ENCODE peak calls at places on chromosomes 6 and 20, in nine cellular contexts. V is ovary, Z is tibial nerve, Q is uterus, U is transverse colon, I is GM12878, W is heart left ventricle, P is A549, F is body of pancreas. T is an unnamed sample.
A peak's percentile ranks its signal among the peaks of the same experiment; 100 is the strongest.

GRCh38 chr6:29762781-29763214 is 39.6 kb downstream of the HLA-F start:
- DNase-seq in Z (no peak), P (no peak), F (no peak), I (no peak), W (no peak), V (no peak), U (no peak), Q (no peak), T (no peak)

GRCh38 chr20:48945840-48946514 is 24.5 kb downstream of the ARFGEF2 start:
- DNase-seq in Z (no peak), W (no peak), V (no peak), U (peak; percentile 88), P (peak; percentile 33), F (peak; percentile 54), Q (no peak), I (no peak), T (peak; percentile 66)

GRCh38 chr20:63857751-63858392 is 3.4 kb upstream of the ABHD16B start:
- DNase-seq in W (peak; percentile 66), V (peak; percentile 81), U (no peak), P (no peak), Z (no peak), I (no peak), F (no peak), Q (no peak), T (peak; percentile 78)

GRCh38 chr20:14673164-14673563 is 335.8 kb upstream of the FLRT3 start:
- DNase-seq in Z (no peak), V (no peak), I (no peak), F (no peak), U (no peak), Q (no peak), W (no peak), P (peak; percentile 46), T (no peak)

GRCh38 chr6:169950558-169950957 is 199.1 kb downstream of the ERMARD start:
- DNase-seq in W (no peak), Z (no peak), P (peak; percentile 22), F (peak; percentile 43), I (no peak), V (no peak), U (no peak), Q (no peak), T (no peak)

GRCh38 chr6:42026540-42026939 is 23.8 kb upstream of the TAF8 start:
- DNase-seq in Q (no peak), P (no peak), F (no peak), Z (no peak), V (no peak), U (no peak), I (no peak), W (no peak), T (no peak)

GRCh38 chr6:156780962-156781705 is 4.0 kb downstream of the ARID1B start:
- DNase-seq in V (no peak), Q (no peak), P (no peak), U (no peak), I (no peak), W (no peak), F (no peak), Z (no peak), T (no peak)

GRCh38 chr6:136783495-136784270 is 8.6 kb downstream of the MAP3K5 start:
- DNase-seq in Z (no peak), I (no peak), Q (no peak), P (no peak), W (peak; percentile 43), U (no peak), F (no peak), V (no peak), T (no peak)

GRCh38 chr6:149368065-149368464 is 32.0 kb upstream of the SUMO4 start:
- DNase-seq in I (peak; percentile 16), Q (no peak), V (no peak), F (no peak), P (no peak), U (no peak), W (no peak), Z (no peak), T (no peak)

GRCh38 chr20:47540443-47541354 is 39.0 kb downstream of the NCOA3 start:
- DNase-seq in U (no peak), V (no peak), F (no peak), W (no peak), Z (no peak), I (peak; percentile 21), Q (no peak), P (peak; percentile 41), T (peak; percentile 28)

GRCh38 chr6:52553158-52553557 is 23.7 kb downstream of the TRAM2 start:
- DNase-seq in P (no peak), Q (no peak), V (no peak), U (no peak), Z (no peak), W (no peak), I (no peak), F (no peak), T (no peak)
- H3K4me1 ChIP-seq in P (peaks cover 59% of the 10 kb centered on the region), Q (no peaks in the 10 kb centered on the region), V (peaks cover 27% of the 10 kb centered on the region), U (peaks cover 28% of the 10 kb centered on the region), Z (no peaks in the 10 kb centered on the region), W (peaks cover 59% of the 10 kb centered on the region), I (peaks cover 20% of the 10 kb centered on the region), F (peaks cover 36% of the 10 kb centered on the region), T (peaks cover 25% of the 10 kb centered on the region)

DNA sequence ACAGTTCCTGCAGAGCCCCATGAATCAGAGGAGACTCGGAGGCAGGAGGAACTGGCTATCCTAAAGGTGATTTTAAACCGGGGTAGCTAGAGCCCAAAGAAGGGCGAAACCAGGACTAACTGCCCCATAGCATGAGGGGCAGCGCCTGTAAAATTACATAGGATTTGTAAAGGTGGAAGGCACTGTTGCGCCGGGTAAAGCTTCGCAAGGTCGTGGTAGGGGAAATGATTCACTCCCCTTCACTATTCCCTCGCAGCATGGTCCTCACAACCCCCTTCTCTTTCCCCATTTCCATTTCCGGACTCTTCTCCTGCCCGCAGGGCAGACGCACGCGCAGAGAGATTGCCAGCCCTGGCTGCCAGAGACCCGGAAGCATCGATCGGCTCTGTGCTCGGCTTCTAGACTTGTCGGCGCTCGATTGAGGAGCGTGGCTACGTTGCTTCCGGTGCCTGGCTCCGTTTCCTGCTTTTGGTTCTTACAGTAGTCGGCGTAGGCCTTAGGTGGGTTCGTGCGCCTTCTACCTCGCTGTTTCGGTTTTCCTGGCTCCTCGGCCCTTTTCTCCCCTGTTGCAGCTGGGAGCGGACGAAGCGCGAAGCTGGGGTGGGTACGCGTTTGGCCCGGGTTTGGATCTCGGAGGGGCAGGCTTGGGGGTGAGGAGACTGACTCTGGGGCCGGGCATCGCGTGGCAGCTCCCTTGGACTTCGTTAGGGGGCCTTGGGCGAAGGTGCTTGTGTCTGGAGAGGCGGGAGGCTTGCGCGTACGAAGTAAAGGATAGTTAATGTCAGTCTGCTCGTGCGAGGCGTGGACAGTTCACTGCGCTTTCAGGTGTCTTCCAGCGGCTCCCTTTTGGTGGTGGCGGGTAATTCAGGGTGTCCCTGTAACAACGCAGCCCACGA is at the start of gene SNRPB2:
- DNase-seq in P (peak; percentile 97), W (peak; percentile 94), U (peak; percentile 93), Q (peak; percentile 91), F (peak; percentile 94), I (peak; percentile 82), Z (peak; percentile 83), V (peak; percentile 91), T (peak; percentile 96)
- TF ChIP-seq POLR2A in P (peak; percentile 71), W (peak; percentile 76), U (peak; percentile 82), Q (peak; percentile 57), F (peak; percentile 57), I (peak; percentile 98), Z (peak; percentile 59), V (peak; percentile 64), T (peak; percentile 59)

GRCh38 chr6:20965276-20965675 is 431.0 kb downstream of the CDKAL1 start:
- DNase-seq in P (no peak), W (no peak), I (no peak), Z (no peak), F (no peak), Q (no peak), U (no peak), V (no peak), T (no peak)

GRCh38 chr6:20969551-20969950 is 435.3 kb downstream of the CDKAL1 start:
- DNase-seq in P (no peak), I (no peak), F (no peak), U (no peak), Z (no peak), W (no peak), V (no peak), Q (no peak), T (no peak)

GRCh38 chr6:20960067-20960466 is 425.8 kb downstream of the CDKAL1 start:
- DNase-seq in U (no peak), F (no peak), P (no peak), I (no peak), V (no peak), W (no peak), Z (no peak), Q (no peak), T (no peak)

GRCh38 chr6:20965915-20966314 is 431.7 kb downstream of the CDKAL1 start:
- DNase-seq in U (no peak), F (no peak), Q (no peak), P (no peak), W (no peak), I (no peak), Z (no peak), V (no peak), T (no peak)
- H3K4me1 ChIP-seq in U (no peaks in the 10 kb centered on the region), F (no peaks in the 10 kb centered on the region), Q (no peaks in the 10 kb centered on the region), P (no peaks in the 10 kb centered on the region), W (no peaks in the 10 kb centered on the region), I (no peaks in the 10 kb centered on the region), Z (no peaks in the 10 kb centered on the region), V (no peaks in the 10 kb centered on the region), T (no peaks in the 10 kb centered on the region)

DNA sequence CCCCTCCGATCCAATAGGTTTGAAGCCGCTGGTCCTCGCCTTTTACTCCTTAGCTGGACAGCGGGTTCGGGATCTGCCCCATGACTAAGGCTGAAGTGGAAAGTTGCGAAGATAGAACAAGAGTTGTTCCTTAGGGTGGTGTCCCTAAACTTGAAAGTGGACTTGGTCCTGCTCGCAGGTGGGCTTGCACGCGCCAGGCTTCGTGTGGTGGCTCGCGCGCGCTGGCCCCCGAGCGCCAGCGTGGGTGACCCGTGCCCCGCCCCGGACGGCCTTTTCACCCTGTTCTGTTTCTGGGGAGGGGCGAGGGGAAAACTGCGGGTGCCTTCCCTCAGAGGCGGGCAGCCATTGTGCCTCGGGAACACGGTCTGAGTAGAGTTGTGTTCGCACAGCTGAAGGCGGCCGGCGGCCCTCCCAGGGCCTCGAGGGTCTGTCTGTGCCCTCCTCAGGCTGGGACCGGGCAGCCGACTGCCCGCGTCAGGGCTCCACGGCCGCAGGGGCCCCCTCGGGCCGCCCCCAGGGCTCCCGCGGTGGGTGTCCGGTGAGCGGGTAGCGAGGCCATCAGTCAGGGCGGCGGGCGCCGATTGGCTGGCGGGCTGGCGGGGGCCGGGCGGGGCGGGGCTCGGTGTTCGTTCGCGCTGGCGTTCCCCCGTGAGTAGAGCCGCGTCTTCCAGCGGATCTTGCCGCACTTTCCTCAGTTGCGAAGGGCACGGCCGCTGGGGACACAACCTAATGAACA is 33.0 kb downstream of the RREB1 start:
- DNase-seq in V (peak; percentile 89), P (peak; percentile 60), W (peak; percentile 92), F (peak; percentile 86), I (no peak), U (peak; percentile 91), Q (peak; percentile 87), Z (peak; percentile 85), T (peak; percentile 90)
- TF ChIP-seq POLR2A in V (peak; percentile 67), P (peak; percentile 51), W (peak; percentile 87), F (peak; percentile 76), I (peak; percentile 82), U (peak; percentile 80), Q (peak; percentile 78), Z (peak; percentile 79), T (peak; percentile 79)

DNA sequence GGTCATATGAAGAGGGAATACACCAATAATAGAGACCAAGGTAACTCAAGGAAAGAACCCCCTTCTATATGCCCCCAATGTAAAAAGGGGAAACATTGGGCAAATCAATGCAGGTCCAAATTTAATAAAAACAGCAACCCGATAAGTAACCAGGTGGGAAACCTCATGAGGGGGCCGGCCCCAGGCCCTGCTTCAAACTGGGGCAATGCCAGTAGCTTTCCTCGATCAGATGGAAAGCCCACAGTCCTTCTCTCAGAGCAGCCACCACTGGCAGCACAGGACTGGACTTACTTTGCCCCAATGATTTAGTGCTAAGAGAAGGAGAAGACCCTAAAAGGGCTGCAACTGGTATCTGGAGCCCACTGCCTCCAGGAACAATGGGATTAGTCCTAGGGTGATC is 65.6 kb upstream of the ASCC3 start:
- DNase-seq in F (no peak), W (no peak), I (no peak), U (no peak), Z (no peak), Q (no peak), V (no peak), P (no peak), T (no peak)
- H3K4me1 ChIP-seq in F (no peaks in the 10 kb centered on the region), W (no peaks in the 10 kb centered on the region), I (no peaks in the 10 kb centered on the region), U (no peaks in the 10 kb centered on the region), Z (no peaks in the 10 kb centered on the region), Q (no peaks in the 10 kb centered on the region), V (no peaks in the 10 kb centered on the region), P (no peaks in the 10 kb centered on the region), T (no peaks in the 10 kb centered on the region)

T was measured in adrenal gland.